ENCODE peak calls at places on chromosomes 7 and 10, in six cellular contexts. N is sciatic nerve, B is cardiac fibroblast, G is mesenchymal stem cell, C is IMR-90, I is cerebellar cortex. S is an unnamed sample.

GRCh38 chr7:34327681-34328080 is 330.3 kb upstream of the NPSR1 start:
- DNase-seq in N (no peak), B (peak), G (no peak), C (no peak), I (no peak), S (no peak)

GRCh38 chr7:157854066-157854891 is 517.5 kb downstream of the DNAJB6 start:
- DNase-seq in N (peak), B (no peak), G (no peak), C (no peak), I (no peak), S (no peak)

GRCh38 chr10:916716-917415 is 14.6 kb downstream of the LARP4B start:
- DNase-seq in N (no peak), B (no peak), G (no peak), C (no peak), I (no peak), S (no peak)

GRCh38 chr7:22563621-22564241 is 63.7 kb upstream of the STEAP1B start:
- DNase-seq in N (no peak), B (no peak), G (peak), C (peak), I (no peak), S (no peak)

GRCh38 chr10:123274513-123275182 is 120.4 kb downstream of the BUB3 start:
- DNase-seq in N (no peak), B (no peak), G (no peak), C (no peak), I (no peak), S (no peak)

GRCh38 chr7:7221602-7222038 is 39.3 kb downstream of the C1GALT1 start:
- DNase-seq in N (no peak), B (peak), G (peak), C (peak), I (no peak), S (no peak)

GRCh38 chr10:29676732-29677131 is 42.0 kb upstream of the SVIL start:
- DNase-seq in N (no peak), B (no peak), G (no peak), C (no peak), I (no peak), S (no peak)

GRCh38 chr7:98133181-98133580 is 26.5 kb downstream of the LMTK2 start:
- DNase-seq in N (no peak), B (peak), G (peak), C (no peak), I (no peak), S (no peak)

GRCh38 chr7:69825031-69825681 is 226.9 kb downstream of the AUTS2 start:
- DNase-seq in N (no peak), B (no peak), G (no peak), C (no peak), I (peak), S (no peak)

GRCh38 chr7:157502701-157503111 is 165.9 kb downstream of the DNAJB6 start:
- DNase-seq in N (no peak), B (peak), G (peak), C (no peak), I (no peak), S (no peak)

GRCh38 chr7:38796636-38797501 is 112.1 kb downstream of the VPS41 start:
- DNase-seq in N (peak), B (peak), G (peak), C (peak), I (peak), S (peak)

GRCh38 chr7:5425507-5426225 is 2.0 kb upstream of the TNRC18 start:
- DNase-seq in N (peak), B (peak), G (peak), C (peak), I (peak), S (no peak)

GRCh38 chr10:89095701-89096391 is 105.2 kb downstream of the FAS start:
- DNase-seq in N (no peak), B (no peak), G (no peak), C (no peak), I (no peak), S (no peak)

GRCh38 chr7:17206354-17206905 is 92.0 kb upstream of the AHR start:
- DNase-seq in N (no peak), B (no peak), G (no peak), C (no peak), I (no peak), S (no peak)

GRCh38 chr7:134766779-134767566 is 12.5 kb upstream of the CALD1 start:
- DNase-seq in N (no peak), B (peak), G (no peak), C (peak), I (no peak), S (no peak)

GRCh38 chr10:47196691-47197090 is 103.3 kb upstream of the GDF10 start:
- DNase-seq in N (no peak), B (no peak), G (no peak), C (no peak), I (no peak), S (no peak)

GRCh38 chr7:100683659-100684533 is 10.2 kb downstream of the GIGYF1 start:
- DNase-seq in N (no peak), B (no peak), G (no peak), C (no peak), I (no peak), S (no peak)

S was measured in nucleus accumbens.